ENCODE peak calls at places on chromosomes 6 and 20, in seven cellular contexts. One of them, this sample, is unnamed.

GRCh38 chr6:90107721-90108364 is 188.8 kb downstream of the BACH2 start:
- DNase-seq in colonic mucosa: no peak
- DNase-seq in right lobe of liver: no peak
- DNase-seq in GM06990: peak
- DNase-seq in suprapubic skin: no peak
- DNase-seq in tibial artery: no peak
- DNase-seq in AG09309: no peak
- DNase-seq in this sample: peak

GRCh38 chr20:9200620-9201019 is 131.7 kb downstream of the PLCB4 start:
- DNase-seq in colonic mucosa: no peak
- DNase-seq in right lobe of liver: no peak
- DNase-seq in GM06990: no peak
- DNase-seq in suprapubic skin: no peak
- DNase-seq in tibial artery: no peak
- DNase-seq in AG09309: peak
- DNase-seq in this sample: no peak

GRCh38 chr6:139370047-139370706 is 4.3 kb downstream of the CITED2 start:
- DNase-seq in colonic mucosa: no peak
- DNase-seq in right lobe of liver: no peak
- DNase-seq in GM06990: no peak
- DNase-seq in suprapubic skin: no peak
- DNase-seq in tibial artery: no peak
- DNase-seq in AG09309: peak
- DNase-seq in this sample: no peak

GRCh38 chr6:147063469-147064031 is 140.7 kb upstream of the STXBP5 start:
- DNase-seq in colonic mucosa: no peak
- DNase-seq in right lobe of liver: no peak
- DNase-seq in GM06990: no peak
- DNase-seq in suprapubic skin: no peak
- DNase-seq in tibial artery: no peak
- DNase-seq in AG09309: peak
- DNase-seq in this sample: no peak

GRCh38 chr6:168132531-168133184 is 53.6 kb upstream of the FRMD1 start:
- DNase-seq in colonic mucosa: peak
- DNase-seq in right lobe of liver: no peak
- DNase-seq in GM06990: no peak
- DNase-seq in suprapubic skin: peak
- DNase-seq in tibial artery: peak
- DNase-seq in AG09309: peak
- DNase-seq in this sample: no peak

GRCh38 chr6:119308994-119309657 is 40.4 kb downstream of the MAN1A1 start:
- DNase-seq in colonic mucosa: no peak
- DNase-seq in right lobe of liver: no peak
- DNase-seq in GM06990: no peak
- DNase-seq in suprapubic skin: no peak
- DNase-seq in tibial artery: no peak
- DNase-seq in AG09309: no peak
- DNase-seq in this sample: no peak

GRCh38 chr6:85360794-85361642 is 88.9 kb upstream of the NT5E start:
- DNase-seq in colonic mucosa: no peak
- DNase-seq in right lobe of liver: no peak
- DNase-seq in GM06990: no peak
- DNase-seq in suprapubic skin: no peak
- DNase-seq in tibial artery: peak
- DNase-seq in AG09309: peak
- DNase-seq in this sample: no peak

GRCh38 chr6:43274127-43274915 is 23.7 kb upstream of the SLC22A7 start:
- DNase-seq in colonic mucosa: no peak
- DNase-seq in right lobe of liver: no peak
- DNase-seq in GM06990: no peak
- DNase-seq in suprapubic skin: no peak
- DNase-seq in tibial artery: no peak
- DNase-seq in AG09309: no peak
- DNase-seq in this sample: no peak

GRCh38 chr20:57698191-57698866 is 11.5 kb downstream of the PMEPA1 start:
- DNase-seq in colonic mucosa: peak
- DNase-seq in right lobe of liver: no peak
- DNase-seq in GM06990: no peak
- DNase-seq in suprapubic skin: no peak
- DNase-seq in tibial artery: no peak
- DNase-seq in AG09309: peak
- DNase-seq in this sample: no peak

GRCh38 chr20:4949833-4950178 is 51.5 kb downstream of the SLC23A2 start:
- DNase-seq in colonic mucosa: peak
- DNase-seq in right lobe of liver: no peak
- DNase-seq in GM06990: peak
- DNase-seq in suprapubic skin: no peak
- DNase-seq in tibial artery: no peak
- DNase-seq in AG09309: no peak
- DNase-seq in this sample: no peak

GRCh38 chr20:17399303-17399985 is 131.7 kb downstream of the BFSP1 start:
- DNase-seq in colonic mucosa: no peak
- DNase-seq in right lobe of liver: no peak
- DNase-seq in GM06990: no peak
- DNase-seq in suprapubic skin: no peak
- DNase-seq in tibial artery: no peak
- DNase-seq in AG09309: no peak
- DNase-seq in this sample: no peak

GRCh38 chr20:325043-325888 is at the start of gene SOX12:
- DNase-seq in colonic mucosa: peak
- DNase-seq in right lobe of liver: peak
- DNase-seq in GM06990: peak
- DNase-seq in suprapubic skin: peak
- DNase-seq in tibial artery: peak
- DNase-seq in AG09309: no peak
- DNase-seq in this sample: peak

GRCh38 chr6:29591677-29592076 is 6.8 kb downstream of the OR2H2 start:
- DNase-seq in colonic mucosa: no peak
- DNase-seq in right lobe of liver: no peak
- DNase-seq in GM06990: no peak
- DNase-seq in suprapubic skin: no peak
- DNase-seq in tibial artery: no peak
- DNase-seq in AG09309: no peak
- DNase-seq in this sample: no peak

GRCh38 chr6:29584821-29585220 is at the start of gene OR2H2:
- DNase-seq in colonic mucosa: no peak
- DNase-seq in right lobe of liver: no peak
- DNase-seq in GM06990: no peak
- DNase-seq in suprapubic skin: no peak
- DNase-seq in tibial artery: no peak
- DNase-seq in AG09309: no peak
- DNase-seq in this sample: no peak

GRCh38 chr6:29593199-29593598 is 8.3 kb downstream of the OR2H2 start:
- DNase-seq in colonic mucosa: no peak
- DNase-seq in right lobe of liver: no peak
- DNase-seq in GM06990: no peak
- DNase-seq in suprapubic skin: no peak
- DNase-seq in tibial artery: no peak
- DNase-seq in AG09309: no peak
- DNase-seq in this sample: no peak

GRCh38 chr6:29590218-29590808 is 5.4 kb downstream of the OR2H2 start:
- DNase-seq in colonic mucosa: no peak
- DNase-seq in right lobe of liver: no peak
- DNase-seq in GM06990: no peak
- DNase-seq in suprapubic skin: no peak
- DNase-seq in tibial artery: no peak
- DNase-seq in AG09309: no peak
- DNase-seq in this sample: no peak

DNA sequence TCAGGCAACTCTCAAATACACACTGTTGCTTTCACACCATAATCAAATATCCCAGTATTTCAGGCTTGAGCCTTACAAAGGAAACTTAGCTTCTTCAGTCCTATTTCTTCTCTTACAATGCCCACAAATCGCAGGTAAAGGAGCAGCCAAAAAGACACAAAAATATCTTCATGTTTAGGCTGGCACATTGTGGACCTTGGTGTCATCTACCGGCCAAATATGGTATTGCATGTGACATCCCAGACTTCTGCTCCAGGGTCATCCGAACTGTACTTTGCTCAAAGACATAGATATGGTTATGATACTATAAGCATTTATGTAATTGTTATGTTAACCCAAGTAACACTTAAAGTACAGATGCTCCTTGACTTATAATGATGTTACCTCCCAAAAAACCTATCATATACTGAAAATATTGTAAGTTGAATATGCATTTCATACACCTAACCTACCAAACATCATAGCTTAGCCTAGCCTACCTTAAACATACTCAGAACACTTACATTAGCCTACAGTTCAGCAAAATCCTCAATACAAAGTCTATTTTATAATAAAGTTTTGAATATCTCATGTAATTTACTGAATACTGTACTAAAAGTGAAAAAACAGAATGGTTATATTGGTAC is 4.6 kb downstream of the OR2H2 start:
- DNase-seq in colonic mucosa: peak
- DNase-seq in right lobe of liver: no peak
- DNase-seq in GM06990: no peak
- DNase-seq in suprapubic skin: no peak
- DNase-seq in tibial artery: peak
- DNase-seq in AG09309: no peak
- DNase-seq in this sample: no peak
- TF ChIP-seq CTCF in colonic mucosa: peak
- TF ChIP-seq CTCF in right lobe of liver: peak
- TF ChIP-seq CTCF in GM06990: peak
- TF ChIP-seq CTCF in suprapubic skin: peak
- TF ChIP-seq CTCF in tibial artery: peak
- TF ChIP-seq CTCF in AG09309: peak
- TF ChIP-seq CTCF in this sample: peak

DNA sequence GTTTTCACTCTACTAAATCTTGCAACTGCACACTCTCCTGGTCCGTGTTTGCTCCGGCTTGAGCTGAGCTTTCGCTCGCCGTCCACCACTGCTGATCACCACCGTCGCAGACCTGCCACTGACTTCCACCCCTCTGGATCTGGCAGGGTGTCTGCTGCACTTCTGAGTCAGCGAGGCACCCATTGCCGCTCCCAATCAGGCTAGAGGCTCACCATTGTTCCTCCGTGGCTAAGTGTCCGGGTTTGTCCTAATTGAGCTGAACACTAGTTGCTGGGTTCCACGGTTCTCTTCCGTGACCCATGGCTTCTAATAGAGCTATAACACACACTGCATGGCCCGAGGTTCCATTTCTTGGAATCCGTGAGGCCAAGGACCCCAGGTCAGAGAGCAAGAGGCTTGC is 98.6 kb upstream of the GPR6 start:
- DNase-seq in colonic mucosa: no peak
- DNase-seq in right lobe of liver: no peak
- DNase-seq in GM06990: no peak
- DNase-seq in suprapubic skin: peak
- DNase-seq in tibial artery: no peak
- DNase-seq in AG09309: no peak
- DNase-seq in this sample: no peak
- H3K4me3 ChIP-seq in colonic mucosa: no peak
- H3K4me3 ChIP-seq in right lobe of liver: no peak
- H3K4me3 ChIP-seq in GM06990: no peak
- H3K4me3 ChIP-seq in suprapubic skin: peak
- H3K4me3 ChIP-seq in tibial artery: no peak
- H3K4me3 ChIP-seq in AG09309: no peak
- H3K4me3 ChIP-seq in this sample: no peak

GRCh38 chr20:63380346-63380870 is 19.3 kb upstream of the CHRNA4 start:
- DNase-seq in colonic mucosa: no peak
- DNase-seq in right lobe of liver: no peak
- DNase-seq in GM06990: no peak
- DNase-seq in suprapubic skin: no peak
- DNase-seq in tibial artery: no peak
- DNase-seq in AG09309: no peak
- DNase-seq in this sample: no peak

GRCh38 chr20:63383556-63383955 is 22.4 kb upstream of the CHRNA4 start:
- DNase-seq in colonic mucosa: no peak
- DNase-seq in right lobe of liver: no peak
- DNase-seq in GM06990: no peak
- DNase-seq in suprapubic skin: no peak
- DNase-seq in tibial artery: no peak
- DNase-seq in AG09309: no peak
- DNase-seq in this sample: no peak

GRCh38 chr20:63384336-63384735 is 23.2 kb upstream of the CHRNA4 start:
- DNase-seq in colonic mucosa: no peak
- DNase-seq in right lobe of liver: no peak
- DNase-seq in GM06990: no peak
- DNase-seq in suprapubic skin: no peak
- DNase-seq in tibial artery: no peak
- DNase-seq in AG09309: no peak
- DNase-seq in this sample: no peak

GRCh38 chr20:63382551-63383300 is 21.6 kb upstream of the CHRNA4 start:
- DNase-seq in colonic mucosa: no peak
- DNase-seq in right lobe of liver: no peak
- DNase-seq in GM06990: no peak
- DNase-seq in suprapubic skin: no peak
- DNase-seq in tibial artery: no peak
- DNase-seq in AG09309: no peak
- DNase-seq in this sample: no peak

DNA sequence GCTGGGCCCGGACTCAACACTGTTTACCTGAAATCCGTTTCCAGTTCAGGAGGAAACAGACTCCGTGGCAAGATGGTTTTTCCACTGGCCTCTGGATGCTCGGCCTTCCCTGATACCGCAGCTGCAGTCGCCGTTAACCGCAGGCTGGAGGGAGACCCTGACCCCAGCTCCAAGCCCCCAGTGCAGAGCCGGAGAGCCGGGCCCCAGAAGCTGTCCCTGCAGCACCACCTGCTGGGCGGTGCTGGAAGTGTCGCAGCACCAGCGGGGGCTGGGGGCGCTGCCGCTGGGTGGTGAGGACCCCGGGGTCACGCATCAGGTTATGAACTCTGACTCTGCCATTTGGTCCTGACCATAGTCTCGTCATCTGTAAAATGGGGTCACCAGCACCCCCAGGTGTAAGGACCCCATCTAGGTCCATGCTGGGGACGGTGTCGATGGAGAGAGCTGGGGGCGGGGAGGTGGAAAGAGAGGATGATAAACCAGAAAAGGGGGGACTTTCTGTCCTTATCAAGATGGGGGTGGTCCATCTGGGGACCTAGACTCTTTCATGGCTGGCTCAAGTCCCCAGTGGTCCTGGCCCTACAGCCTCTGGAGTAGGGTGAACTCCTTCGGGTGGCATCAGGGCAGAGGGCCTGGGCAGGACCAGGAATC is 20.8 kb upstream of the CHRNA4 start:
- DNase-seq in colonic mucosa: no peak
- DNase-seq in right lobe of liver: no peak
- DNase-seq in GM06990: no peak
- DNase-seq in suprapubic skin: no peak
- DNase-seq in tibial artery: no peak
- DNase-seq in AG09309: no peak
- DNase-seq in this sample: no peak
- TF ChIP-seq CTCF in colonic mucosa: peak
- TF ChIP-seq CTCF in right lobe of liver: peak
- TF ChIP-seq CTCF in GM06990: peak
- TF ChIP-seq CTCF in suprapubic skin: peak
- TF ChIP-seq CTCF in tibial artery: peak
- TF ChIP-seq CTCF in AG09309: peak
- TF ChIP-seq CTCF in this sample: peak

DNA sequence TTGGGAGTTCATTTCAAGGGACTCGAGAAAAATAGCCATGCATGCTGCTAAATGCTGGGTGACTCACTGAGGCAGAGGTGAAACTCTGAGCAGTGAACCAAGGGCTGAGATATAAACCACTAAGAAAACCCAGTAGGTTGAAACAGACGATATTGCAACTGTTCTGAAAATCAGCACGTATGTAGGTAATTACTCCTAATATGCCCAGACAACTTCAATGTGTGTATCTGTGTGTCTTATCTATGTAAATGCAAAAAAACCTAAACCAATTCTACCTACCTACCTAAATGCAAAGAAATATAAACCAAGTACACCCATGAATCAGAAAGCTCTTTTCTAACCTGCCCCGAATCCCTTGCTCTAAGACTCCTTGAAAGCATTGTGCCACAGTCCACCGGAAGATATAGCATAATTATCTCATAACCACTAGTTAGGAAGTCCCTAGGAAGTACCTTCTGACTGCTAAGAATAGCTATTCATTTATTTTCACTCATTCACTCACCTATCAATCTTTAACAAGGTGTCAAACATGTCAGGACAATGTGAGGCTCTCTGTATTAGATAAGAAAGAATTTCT is 458.7 kb upstream of the RUNX2 start:
- DNase-seq in colonic mucosa: no peak
- DNase-seq in right lobe of liver: no peak
- DNase-seq in GM06990: peak
- DNase-seq in suprapubic skin: no peak
- DNase-seq in tibial artery: no peak
- DNase-seq in AG09309: no peak
- DNase-seq in this sample: peak
- H3K4me3 ChIP-seq in colonic mucosa: no peak
- H3K4me3 ChIP-seq in right lobe of liver: no peak
- H3K4me3 ChIP-seq in GM06990: no peak
- H3K4me3 ChIP-seq in suprapubic skin: no peak
- H3K4me3 ChIP-seq in tibial artery: no peak
- H3K4me3 ChIP-seq in AG09309: no peak
- H3K4me3 ChIP-seq in this sample: no peak